ENCODE peak calls at places on chromosomes 3 and 15, in ten cellular contexts. One of them, this sample, is unnamed.

GRCh38 chr15:101017041-101017754 is 98.0 kb downstream of the LRRK1 start:
- DNase-seq in GM12865: no peak
- DNase-seq in right atrium auricular region: peak; percentile 52
- DNase-seq in Panc1: no peak
- DNase-seq in body of pancreas: no peak
- DNase-seq in cardiac muscle cell: no peak
- DNase-seq in left lung: no peak
- DNase-seq in RWPE2: peak; percentile 46
- DNase-seq in GM23338: peak; percentile 74
- DNase-seq in brain microvascular endothelial cell: no peak
- DNase-seq in this sample: no peak

GRCh38 chr3:29153811-29154210 is 127.1 kb upstream of the RBMS3 start:
- DNase-seq in GM12865: peak; percentile 65
- DNase-seq in Panc1: no peak
- DNase-seq in left lung: no peak
- DNase-seq in RWPE2: no peak
- DNase-seq in right atrium auricular region: no peak
- DNase-seq in GM23338: no peak
- DNase-seq in cardiac muscle cell: peak; percentile 50
- DNase-seq in body of pancreas: no peak
- DNase-seq in brain microvascular endothelial cell: no peak
- DNase-seq in this sample: no peak

GRCh38 chr3:160401301-160402095 is 2.0 kb downstream of the SMC4 start:
- DNase-seq in right atrium auricular region: no peak
- DNase-seq in cardiac muscle cell: peak; percentile 91
- DNase-seq in RWPE2: no peak
- DNase-seq in left lung: peak; percentile 48
- DNase-seq in GM12865: peak; percentile 45
- DNase-seq in body of pancreas: no peak
- DNase-seq in GM23338: no peak
- DNase-seq in Panc1: no peak
- DNase-seq in brain microvascular endothelial cell: peak; percentile 81
- DNase-seq in this sample: no peak

GRCh38 chr15:65916664-65917406 is 47.5 kb downstream of the RAB11A start:
- DNase-seq in GM12865: peak; percentile 90
- DNase-seq in cardiac muscle cell: peak; percentile 79
- DNase-seq in right atrium auricular region: no peak
- DNase-seq in body of pancreas: peak; percentile 77
- DNase-seq in GM23338: peak; percentile 88
- DNase-seq in brain microvascular endothelial cell: peak; percentile 57
- DNase-seq in Panc1: peak; percentile 13
- DNase-seq in left lung: peak; percentile 57
- DNase-seq in RWPE2: peak; percentile 70
- DNase-seq in this sample: peak; percentile 36

GRCh38 chr15:40128746-40129660 is 20.3 kb upstream of the BMF start:
- DNase-seq in right atrium auricular region: no peak
- DNase-seq in GM23338: no peak
- DNase-seq in Panc1: no peak
- DNase-seq in body of pancreas: no peak
- DNase-seq in cardiac muscle cell: no peak
- DNase-seq in brain microvascular endothelial cell: no peak
- DNase-seq in RWPE2: no peak
- DNase-seq in GM12865: no peak
- DNase-seq in left lung: no peak
- DNase-seq in this sample: no peak

GRCh38 chr15:89629829-89630228 is 25.4 kb downstream of the KIF7 start:
- DNase-seq in GM12865: no peak
- DNase-seq in GM23338: no peak
- DNase-seq in brain microvascular endothelial cell: no peak
- DNase-seq in body of pancreas: no peak
- DNase-seq in Panc1: no peak
- DNase-seq in RWPE2: no peak
- DNase-seq in left lung: no peak
- DNase-seq in cardiac muscle cell: no peak
- DNase-seq in right atrium auricular region: no peak
- DNase-seq in this sample: no peak

GRCh38 chr15:29454506-29454905 is 184.9 kb upstream of the NSMCE3 start:
- DNase-seq in body of pancreas: no peak
- DNase-seq in GM12865: no peak
- DNase-seq in right atrium auricular region: no peak
- DNase-seq in GM23338: no peak
- DNase-seq in left lung: no peak
- DNase-seq in Panc1: no peak
- DNase-seq in cardiac muscle cell: no peak
- DNase-seq in brain microvascular endothelial cell: no peak
- DNase-seq in RWPE2: peak; percentile 37
- DNase-seq in this sample: peak; percentile 15

GRCh38 chr15:63089260-63090043 is 32.2 kb upstream of the LACTB start:
- DNase-seq in RWPE2: no peak
- DNase-seq in body of pancreas: no peak
- DNase-seq in brain microvascular endothelial cell: peak; percentile 86
- DNase-seq in left lung: no peak
- DNase-seq in cardiac muscle cell: peak; percentile 92
- DNase-seq in right atrium auricular region: no peak
- DNase-seq in GM23338: peak; percentile 70
- DNase-seq in Panc1: no peak
- DNase-seq in GM12865: no peak
- DNase-seq in this sample: peak; percentile 69

GRCh38 chr3:73342077-73342476 is 280.6 kb downstream of the EBLN2 start:
- DNase-seq in GM23338: no peak
- DNase-seq in right atrium auricular region: no peak
- DNase-seq in left lung: no peak
- DNase-seq in Panc1: no peak
- DNase-seq in RWPE2: no peak
- DNase-seq in brain microvascular endothelial cell: no peak
- DNase-seq in GM12865: no peak
- DNase-seq in cardiac muscle cell: no peak
- DNase-seq in body of pancreas: no peak
- DNase-seq in this sample: no peak

GRCh38 chr3:194575484-194576210 is 57.6 kb downstream of the TMEM44 start:
- DNase-seq in Panc1: no peak
- DNase-seq in cardiac muscle cell: peak; percentile 98
- DNase-seq in body of pancreas: no peak
- DNase-seq in brain microvascular endothelial cell: peak; percentile 61
- DNase-seq in left lung: no peak
- DNase-seq in GM12865: no peak
- DNase-seq in GM23338: peak; percentile 52
- DNase-seq in right atrium auricular region: peak; percentile 86
- DNase-seq in RWPE2: no peak
- DNase-seq in this sample: no peak

GRCh38 chr3:72169561-72170472 is 384.9 kb upstream of the PROK2 start:
- DNase-seq in Panc1: no peak
- DNase-seq in RWPE2: no peak
- DNase-seq in cardiac muscle cell: no peak
- DNase-seq in body of pancreas: no peak
- DNase-seq in left lung: no peak
- DNase-seq in GM12865: no peak
- DNase-seq in brain microvascular endothelial cell: no peak
- DNase-seq in GM23338: no peak
- DNase-seq in right atrium auricular region: no peak
- DNase-seq in this sample: no peak

GRCh38 chr3:150020527-150020926 is 49.8 kb upstream of the PFN2 start:
- DNase-seq in RWPE2: no peak
- DNase-seq in left lung: no peak
- DNase-seq in cardiac muscle cell: no peak
- DNase-seq in brain microvascular endothelial cell: peak; percentile 66
- DNase-seq in GM12865: no peak
- DNase-seq in right atrium auricular region: no peak
- DNase-seq in Panc1: no peak
- DNase-seq in GM23338: no peak
- DNase-seq in body of pancreas: no peak
- DNase-seq in this sample: no peak

GRCh38 chr3:45003859-45004258 is 22.2 kb upstream of the CLEC3B start:
- DNase-seq in body of pancreas: no peak
- DNase-seq in RWPE2: no peak
- DNase-seq in GM12865: no peak
- DNase-seq in left lung: no peak
- DNase-seq in cardiac muscle cell: no peak
- DNase-seq in brain microvascular endothelial cell: no peak
- DNase-seq in right atrium auricular region: no peak
- DNase-seq in GM23338: no peak
- DNase-seq in Panc1: no peak
- DNase-seq in this sample: no peak

GRCh38 chr15:44136991-44137477 is 58.0 kb downstream of the FRMD5 start:
- DNase-seq in cardiac muscle cell: no peak
- DNase-seq in right atrium auricular region: no peak
- DNase-seq in GM12865: no peak
- DNase-seq in body of pancreas: no peak
- DNase-seq in brain microvascular endothelial cell: no peak
- DNase-seq in GM23338: peak; percentile 32
- DNase-seq in Panc1: no peak
- DNase-seq in RWPE2: no peak
- DNase-seq in left lung: no peak
- DNase-seq in this sample: no peak

GRCh38 chr3:112304611-112305010 is 10.6 kb upstream of the SLC9C1 start:
- DNase-seq in brain microvascular endothelial cell: no peak
- DNase-seq in left lung: no peak
- DNase-seq in body of pancreas: no peak
- DNase-seq in GM23338: peak; percentile 55
- DNase-seq in RWPE2: no peak
- DNase-seq in cardiac muscle cell: peak; percentile 49
- DNase-seq in GM12865: no peak
- DNase-seq in right atrium auricular region: no peak
- DNase-seq in Panc1: no peak
- DNase-seq in this sample: no peak
- TF ChIP-seq CTCF in brain microvascular endothelial cell: peak; percentile 53
- TF ChIP-seq CTCF in left lung: peak; percentile 23
- TF ChIP-seq CTCF in body of pancreas: no peak
- TF ChIP-seq CTCF in GM23338: no peak
- TF ChIP-seq CTCF in RWPE2: no peak
- TF ChIP-seq CTCF in cardiac muscle cell: peak; percentile 46
- TF ChIP-seq CTCF in GM12865: peak; percentile 27
- TF ChIP-seq CTCF in right atrium auricular region: peak; percentile 28
- TF ChIP-seq CTCF in Panc1: no peak
- TF ChIP-seq CTCF in this sample: peak; percentile 53

DNA sequence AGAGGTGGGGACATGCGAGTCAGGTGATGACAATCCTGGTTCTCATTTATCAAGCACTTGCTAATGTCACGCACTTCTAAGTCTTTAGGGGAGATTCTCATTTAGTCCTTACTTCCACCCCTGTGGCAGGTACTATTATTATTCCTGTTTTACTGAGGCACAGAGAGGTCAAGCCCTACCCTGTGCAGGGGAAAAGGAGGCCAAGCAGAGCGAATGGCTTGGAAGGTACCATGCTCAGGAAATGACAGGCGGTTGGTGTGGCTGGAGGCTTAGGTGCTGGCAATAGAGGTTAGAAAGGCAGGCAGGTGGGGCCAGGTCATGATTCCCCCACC is 268.9 kb downstream of the UACA start:
- DNase-seq in left lung: no peak
- DNase-seq in GM12865: no peak
- DNase-seq in body of pancreas: no peak
- DNase-seq in right atrium auricular region: no peak
- DNase-seq in brain microvascular endothelial cell: no peak
- DNase-seq in GM23338: no peak
- DNase-seq in RWPE2: no peak
- DNase-seq in cardiac muscle cell: no peak
- DNase-seq in Panc1: no peak
- DNase-seq in this sample: no peak
- H3K4me3 ChIP-seq in left lung: no peak overlapping the region
- H3K4me3 ChIP-seq in GM12865: no peak overlapping the region
- H3K4me3 ChIP-seq in body of pancreas: no peak overlapping the region
- H3K4me3 ChIP-seq in right atrium auricular region: no peak overlapping the region
- H3K4me3 ChIP-seq in brain microvascular endothelial cell: no peak overlapping the region
- H3K4me3 ChIP-seq in GM23338: no peak overlapping the region
- H3K4me3 ChIP-seq in RWPE2: no peak overlapping the region
- H3K4me3 ChIP-seq in cardiac muscle cell: no peak overlapping the region
- H3K4me3 ChIP-seq in Panc1: no peak overlapping the region
- H3K4me3 ChIP-seq in this sample: no peak overlapping the region

GRCh38 chr3:38281895-38282686 is at the start of gene SLC22A14:
- DNase-seq in cardiac muscle cell: no peak
- DNase-seq in left lung: no peak
- DNase-seq in GM23338: peak; percentile 67
- DNase-seq in RWPE2: no peak
- DNase-seq in Panc1: no peak
- DNase-seq in brain microvascular endothelial cell: no peak
- DNase-seq in GM12865: peak; percentile 13
- DNase-seq in right atrium auricular region: no peak
- DNase-seq in body of pancreas: no peak
- DNase-seq in this sample: no peak
- TF ChIP-seq CTCF in cardiac muscle cell: peak; percentile 15
- TF ChIP-seq CTCF in left lung: no peak
- TF ChIP-seq CTCF in GM23338: peak; percentile 69
- TF ChIP-seq CTCF in RWPE2: peak; percentile 18
- TF ChIP-seq CTCF in Panc1: no peak
- TF ChIP-seq CTCF in brain microvascular endothelial cell: peak; percentile 40
- TF ChIP-seq CTCF in GM12865: peak; percentile 37
- TF ChIP-seq CTCF in right atrium auricular region: no peak
- TF ChIP-seq CTCF in body of pancreas: no peak
- TF ChIP-seq CTCF in this sample: peak; percentile 9

DNA sequence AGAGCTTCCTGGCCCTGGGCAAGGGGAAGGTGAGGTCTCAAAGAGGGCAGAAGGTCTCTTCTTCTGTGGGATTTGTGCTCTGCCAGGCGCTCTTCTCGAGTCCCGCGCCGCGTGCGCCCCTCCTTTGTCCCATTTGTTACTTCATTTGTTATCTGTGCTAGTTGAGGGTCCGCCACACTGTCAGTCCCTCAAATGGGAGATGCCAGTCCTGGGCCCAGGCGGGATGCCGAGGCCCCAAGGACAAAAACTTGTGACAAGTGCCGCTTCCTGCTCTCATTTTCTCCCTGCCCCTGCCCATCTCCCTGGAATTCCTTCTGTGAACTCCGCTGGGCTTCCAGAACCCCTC is 1.5 kb downstream of the ST8SIA2 start:
- DNase-seq in Panc1: no peak
- DNase-seq in body of pancreas: no peak
- DNase-seq in left lung: no peak
- DNase-seq in GM12865: no peak
- DNase-seq in GM23338: no peak
- DNase-seq in brain microvascular endothelial cell: no peak
- DNase-seq in cardiac muscle cell: no peak
- DNase-seq in RWPE2: no peak
- DNase-seq in right atrium auricular region: no peak
- DNase-seq in this sample: no peak
- H3K4me3 ChIP-seq in Panc1: no peak overlapping the region
- H3K4me3 ChIP-seq in body of pancreas: no peak overlapping the region
- H3K4me3 ChIP-seq in left lung: no peak overlapping the region
- H3K4me3 ChIP-seq in GM12865: no peak overlapping the region
- H3K4me3 ChIP-seq in GM23338: peak overlapping the region; percentile 96
- H3K4me3 ChIP-seq in brain microvascular endothelial cell: peak overlapping the region; percentile 57
- H3K4me3 ChIP-seq in cardiac muscle cell: peak overlapping the region; percentile 72
- H3K4me3 ChIP-seq in RWPE2: no peak overlapping the region
- H3K4me3 ChIP-seq in right atrium auricular region: peak overlapping the region; percentile 51
- H3K4me3 ChIP-seq in this sample: peak overlapping the region; percentile 64

GRCh38 chr15:76333720-76334437 is 2.7 kb upstream of the ISL2 start:
- DNase-seq in body of pancreas: no peak
- DNase-seq in Panc1: no peak
- DNase-seq in RWPE2: no peak
- DNase-seq in cardiac muscle cell: no peak
- DNase-seq in right atrium auricular region: no peak
- DNase-seq in brain microvascular endothelial cell: no peak
- DNase-seq in GM23338: peak; percentile 75
- DNase-seq in left lung: no peak
- DNase-seq in GM12865: no peak
- DNase-seq in this sample: no peak
- TF ChIP-seq CTCF in body of pancreas: no peak
- TF ChIP-seq CTCF in Panc1: peak; percentile 71
- TF ChIP-seq CTCF in RWPE2: peak; percentile 71
- TF ChIP-seq CTCF in cardiac muscle cell: peak; percentile 28
- TF ChIP-seq CTCF in right atrium auricular region: no peak
- TF ChIP-seq CTCF in brain microvascular endothelial cell: peak; percentile 69
- TF ChIP-seq CTCF in GM23338: peak; percentile 78
- TF ChIP-seq CTCF in left lung: no peak
- TF ChIP-seq CTCF in GM12865: peak; percentile 37
- TF ChIP-seq CTCF in this sample: peak; percentile 37

This sample was measured in astrocyte of the cerebellum.